ENCODE peak calls at places on chromosome 1, in ten cellular contexts. D, X, W, O, K, V, I, Z, R and U are unnamed samples.

GRCh38 chr1:46735708-46736324 is 16.9 kb upstream of the EFCAB14 start:
- DNase-seq in I (no peak), O (no peak), V (no peak), R (peak; percentile 79), D (no peak), K (no peak), W (peak; percentile 45), Z (peak; percentile 60), X (no peak), U (no peak)

GRCh38 chr1:36151845-36152203 is 2.5 kb upstream of the TRAPPC3 start:
- DNase-seq in K (no peak), V (no peak), I (no peak), W (peak; percentile 49), O (no peak), D (no peak), X (no peak), R (no peak), Z (no peak), U (no peak)

GRCh38 chr1:218384576-218384975 is 39.4 kb downstream of the TGFB2 start:
- DNase-seq in Z (peak; percentile 65), X (no peak), V (no peak), R (no peak), K (no peak), D (no peak), I (no peak), W (no peak), O (no peak), U (no peak)

GRCh38 chr1:222894331-222894730 is 79.5 kb downstream of the DISP1 start:
- DNase-seq in V (no peak), K (no peak), R (no peak), D (no peak), I (no peak), X (no peak), Z (no peak), O (no peak), W (no peak), U (no peak)

GRCh38 chr1:224499204-224499603 is 64.6 kb upstream of the WDR26 start:
- DNase-seq in I (no peak), Z (no peak), V (no peak), W (no peak), X (no peak), R (no peak), O (no peak), D (no peak), K (no peak), U (no peak)

GRCh38 chr1:227729881-227730629 is 5.0 kb downstream of the JMJD4 start:
- DNase-seq in I (peak; percentile 60), R (peak; percentile 38), X (no peak), O (peak; percentile 69), W (peak; percentile 55), D (no peak), V (peak; percentile 48), Z (peak; percentile 64), K (no peak), U (no peak)

GRCh38 chr1:78177708-78178270 is 132.0 kb downstream of the GIPC2 start:
- DNase-seq in D (no peak), K (no peak), V (no peak), R (no peak), Z (no peak), W (no peak), I (no peak), O (no peak), X (no peak), U (no peak)

GRCh38 chr1:26181586-26182371 is 4.5 kb downstream of the CNKSR1 start:
- DNase-seq in D (no peak), W (no peak), V (no peak), K (no peak), I (no peak), X (no peak), O (no peak), Z (peak; percentile 13), R (no peak), U (no peak)

GRCh38 chr1:4091996-4092395 is 191.9 kb upstream of the C1orf174 start:
- DNase-seq in R (no peak), Z (no peak), D (peak; percentile 36), O (no peak), W (no peak), X (no peak), K (no peak), V (no peak), I (no peak), U (no peak)

GRCh38 chr1:12249181-12249580 is 19.4 kb downstream of the VPS13D start:
- DNase-seq in D (no peak), V (no peak), Z (peak; percentile 58), K (no peak), X (no peak), W (no peak), O (no peak), R (peak; percentile 13), I (no peak), U (no peak)

GRCh38 chr1:81887421-81887820 is 86.7 kb downstream of the ADGRL2 start:
- DNase-seq in K (no peak), W (no peak), I (no peak), R (no peak), X (no peak), V (no peak), Z (no peak), D (no peak), O (no peak), U (no peak)

GRCh38 chr1:43267291-43267805 is 2.4 kb upstream of the TMEM125 start:
- DNase-seq in R (no peak), D (no peak), V (no peak), W (no peak), Z (peak; percentile 84), X (no peak), O (no peak), I (peak; percentile 71), K (peak; percentile 20), U (peak; percentile 68)

GRCh38 chr1:27241677-27242076 is 7.2 kb downstream of the WDTC1 start:
- DNase-seq in K (no peak), W (no peak), R (no peak), Z (no peak), V (no peak), D (no peak), X (no peak), I (no peak), O (no peak), U (no peak)

GRCh38 chr1:32716312-32717126 is 13.9 kb upstream of the SYNC start:
- DNase-seq in V (peak; percentile 96), O (peak; percentile 65), D (no peak), X (no peak), K (peak; percentile 98), R (peak; percentile 79), I (peak; percentile 98), W (peak; percentile 99), Z (no peak), U (peak; percentile 97)

GRCh38 chr1:47023268-47024137 is at the start of gene CYP4X1:
- DNase-seq in W (peak; percentile 27), Z (no peak), V (peak; percentile 59), D (peak; percentile 58), X (no peak), I (peak; percentile 50), K (peak; percentile 70), R (peak; percentile 34), O (no peak), U (peak; percentile 72)

GRCh38 chr1:229334269-229334668 is 8.6 kb downstream of the CCSAP start:
- DNase-seq in K (no peak), D (no peak), W (no peak), V (no peak), Z (no peak), R (no peak), X (no peak), I (no peak), O (no peak), U (no peak)

GRCh38 chr1:198105185-198105584 is 51.6 kb upstream of the NEK7 start:
- DNase-seq in O (no peak), X (no peak), I (no peak), W (no peak), D (no peak), Z (no peak), K (no peak), R (peak; percentile 10), V (no peak), U (no peak)
- H3K4me3 ChIP-seq in O (no peak overlapping the region), X (no peak overlapping the region), I (no peak overlapping the region), W (no peak overlapping the region), D (no peak overlapping the region), Z (no peak overlapping the region), K (no peak overlapping the region), R (no peak overlapping the region), V (no peak overlapping the region), U (no peak overlapping the region)

GRCh38 chr1:212124891-212125582 is 89.5 kb downstream of the DTL start:
- DNase-seq in V (no peak), O (no peak), W (peak; percentile 79), R (no peak), K (no peak), X (peak; percentile 3), D (no peak), Z (peak; percentile 16), I (no peak), U (no peak)
- H3K4me3 ChIP-seq in V (no peak overlapping the region), O (no peak overlapping the region), W (no peak overlapping the region), R (no peak overlapping the region), K (no peak overlapping the region), X (no peak overlapping the region), D (no peak overlapping the region), Z (no peak overlapping the region), I (no peak overlapping the region), U (no peak overlapping the region)

GRCh38 chr1:153260980-153261792 is 1.7 kb downstream of the LORICRIN start:
- DNase-seq in D (peak; percentile 69), X (no peak), V (peak; percentile 61), W (no peak), Z (no peak), R (peak; percentile 70), K (no peak), O (no peak), I (no peak), U (peak; percentile 68)
- H3K4me3 ChIP-seq in D (peak overlapping the region; percentile 54), X (peak overlapping the region; percentile 34), V (peak overlapping the region; percentile 51), W (peak overlapping the region; percentile 35), Z (peak overlapping the region; percentile 16), R (peak overlapping the region; percentile 34), K (peak overlapping the region; percentile 66), O (peak overlapping the region; percentile 45), I (peak overlapping the region; percentile 50), U (peak overlapping the region; percentile 38)

DNA sequence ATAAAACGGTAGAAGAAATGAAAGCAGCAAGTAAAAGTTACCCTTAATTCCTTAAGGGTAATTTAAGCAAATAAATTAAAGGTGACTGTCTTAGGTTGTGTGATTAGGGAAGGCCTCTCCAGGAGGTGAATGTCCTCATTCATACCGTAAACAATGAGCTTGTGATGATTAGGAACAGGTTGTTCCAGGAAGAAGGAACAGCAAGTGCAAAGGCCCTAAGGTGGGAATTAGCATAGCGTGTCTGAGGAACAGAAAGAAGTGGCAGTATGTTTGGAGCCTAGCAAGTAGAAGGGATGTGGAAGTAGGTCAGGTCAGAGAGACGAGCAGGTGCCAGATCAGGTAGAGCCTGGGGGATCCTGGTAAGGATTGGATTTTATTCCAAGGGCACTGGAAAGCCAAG is 5.6 kb downstream of the AK4 start:
- DNase-seq in D (no peak), W (no peak), O (no peak), I (no peak), K (no peak), R (no peak), X (no peak), V (no peak), Z (no peak), U (no peak)
- H3K4me3 ChIP-seq in D (no peak overlapping the region), W (no peak overlapping the region), O (no peak overlapping the region), I (no peak overlapping the region), K (no peak overlapping the region), R (no peak overlapping the region), X (no peak overlapping the region), V (no peak overlapping the region), Z (no peak overlapping the region), U (no peak overlapping the region)

GRCh38 chr1:168224991-168225390 is 813 bp upstream of the SFT2D2 start:
- DNase-seq in O (no peak), K (no peak), D (no peak), I (no peak), W (no peak), R (no peak), X (no peak), Z (no peak), V (no peak), U (no peak)
- H3K4me3 ChIP-seq in O (peak overlapping the region; percentile 86), K (peak overlapping the region; percentile 90), D (no peak overlapping the region), I (peak overlapping the region; percentile 82), W (no peak overlapping the region), R (no peak overlapping the region), X (no peak overlapping the region), Z (no peak overlapping the region), V (peak overlapping the region; percentile 92), U (peak overlapping the region; percentile 100)